ENCODE peak calls at places on chromosomes 1 and 21, in four cellular contexts. F is CD8-positive, alpha-beta T cell; L is skeletal muscle cell; D is fibroblast of lung. B is an unnamed sample.

GRCh38 chr1:230543085-230543484 is 99.2 kb upstream of the COG2 start:
- DNase-seq in F (no peak), L (no peak), D (no peak), B (no peak)

GRCh38 chr1:40313329-40313957 is 3.6 kb downstream of the COL9A2 start:
- DNase-seq in D (peak; percentile 62), L (no peak), F (no peak), B (no peak)

GRCh38 chr21:16891821-16892220 is 621.0 kb upstream of the CXADR start:
- DNase-seq in L (peak; percentile 79), D (peak; percentile 39), F (no peak), B (no peak)

GRCh38 chr1:41722184-41722583 is 196.5 kb downstream of the HIVEP3 start:
- DNase-seq in F (no peak), L (no peak), D (no peak), B (no peak)

GRCh38 chr1:63322248-63322943 is at the start of gene FOXD3:
- DNase-seq in F (no peak), D (peak; percentile 54), L (no peak), B (no peak)

GRCh38 chr1:17119744-17120482 is 662 bp upstream of the PADI2 start:
- DNase-seq in L (no peak), F (no peak), D (no peak), B (no peak)

GRCh38 chr1:201173736-201174135 is 16.9 kb upstream of the IGFN1 start:
- DNase-seq in D (no peak), F (no peak), L (no peak), B (no peak)

GRCh38 chr1:21265644-21266043 is 24.6 kb downstream of the ECE1 start:
- DNase-seq in D (no peak), F (no peak), L (no peak), B (no peak)

GRCh38 chr1:86477721-86478120 is 9.0 kb downstream of the CLCA1 start:
- DNase-seq in D (no peak), F (no peak), L (no peak), B (no peak)

GRCh38 chr1:205291577-205291976 is 30.0 kb downstream of the NUAK2 start:
- DNase-seq in F (no peak), D (no peak), L (no peak), B (no peak)

GRCh38 chr1:203219171-203219570 is 10.3 kb downstream of the CHIT1 start:
- DNase-seq in D (no peak), F (no peak), L (no peak), B (no peak)

GRCh38 chr1:223551610-223552009 is 113.9 kb downstream of the CAPN8 start:
- DNase-seq in L (no peak), D (peak; percentile 7), F (no peak), B (no peak)